ENCODE peak calls at places on chromosomes 3 and 15, in seven cellular contexts. H is A549, X is uterus, K is HCT116, B is upper lobe of left lung, F is transverse colon, Z is right lobe of liver. L is an unnamed sample.

GRCh38 chr3:192915306-192915705 is 2.4 kb downstream of the MB21D2 start:
- DNase-seq in K (no peak), H (peak; percentile 61), X (no peak), Z (no peak), F (no peak), B (no peak), L (peak; percentile 63)

GRCh38 chr15:96261575-96262034 is 68.9 kb upstream of the NR2F2 start:
- DNase-seq in K (no peak), Z (no peak), F (no peak), B (no peak), X (no peak), H (no peak), L (no peak)

GRCh38 chr3:59809016-59809415 is 759.2 kb upstream of the CFAP20DC start:
- DNase-seq in B (no peak), K (no peak), F (no peak), H (peak; percentile 5), X (no peak), Z (no peak), L (no peak)

GRCh38 chr3:51703776-51704510 is 2.9 kb upstream of the GRM2 start:
- DNase-seq in F (no peak), B (no peak), K (no peak), H (no peak), X (no peak), Z (peak; percentile 10), L (no peak)

GRCh38 chr3:70856414-70857162 is 544.1 kb upstream of the MDFIC2 start:
- DNase-seq in Z (no peak), K (no peak), B (no peak), F (no peak), X (no peak), H (peak; percentile 69), L (no peak)

GRCh38 chr15:80849308-80849707 is 70.1 kb downstream of the CEMIP start:
- DNase-seq in K (no peak), X (peak; percentile 21), Z (peak; percentile 39), H (peak; percentile 41), B (peak; percentile 88), F (no peak), L (no peak)

GRCh38 chr3:192887047-192887446 is 30.6 kb downstream of the MB21D2 start:
- DNase-seq in B (peak; percentile 71), Z (no peak), K (peak; percentile 57), F (no peak), X (no peak), H (peak; percentile 93), L (no peak)

GRCh38 chr15:38680780-38681179 is 116.2 kb upstream of the RASGRP1 start:
- DNase-seq in B (no peak), H (no peak), X (no peak), Z (no peak), F (no peak), K (no peak), L (no peak)

GRCh38 chr3:158058775-158059174 is 47.4 kb downstream of the SHOX2 start:
- DNase-seq in H (no peak), Z (no peak), K (no peak), B (no peak), F (no peak), X (no peak), L (no peak)

GRCh38 chr15:93997071-93997658 is 234.2 kb upstream of the MCTP2 start:
- DNase-seq in X (no peak), H (peak; percentile 28), F (no peak), K (peak; percentile 7), B (no peak), Z (no peak), L (no peak)

GRCh38 chr15:100988874-100989273 is 69.7 kb downstream of the LRRK1 start:
- DNase-seq in H (no peak), K (no peak), Z (no peak), X (no peak), F (no peak), B (no peak), L (no peak)

GRCh38 chr3:183503738-183504137 is 51.8 kb downstream of the KLHL6 start:
- DNase-seq in X (no peak), K (no peak), B (peak; percentile 14), Z (no peak), F (no peak), H (no peak), L (no peak)

GRCh38 chr15:89441295-89441762 is 55.1 kb downstream of the RHCG start:
- DNase-seq in Z (peak; percentile 55), H (no peak), X (no peak), F (peak; percentile 47), K (no peak), B (no peak), L (no peak)

GRCh38 chr3:39262842-39263241 is 17.0 kb downstream of the CX3CR1 start:
- DNase-seq in F (no peak), H (no peak), Z (no peak), X (no peak), B (no peak), K (no peak), L (no peak)
- H3K4me1 ChIP-seq in F (peaks cover 11% of the 10 kb centered on the region), H (peaks cover 10% of the 10 kb centered on the region), Z (no peaks in the 10 kb centered on the region), X (no peaks in the 10 kb centered on the region), B (peaks cover 16% of the 10 kb centered on the region), K (no peaks in the 10 kb centered on the region), L (no peaks in the 10 kb centered on the region)

GRCh38 chr3:44712455-44713075 is at the start of gene ZNF502:
- DNase-seq in F (peak; percentile 86), X (peak; percentile 87), B (peak; percentile 78), K (peak; percentile 66), Z (peak; percentile 76), H (peak; percentile 89), L (peak; percentile 97)
- TF ChIP-seq POLR2A in F (no peak), X (peak; percentile 32), B (no peak), K (no peak), Z (no peak), H (no peak), L (no peak)

GRCh38 chr3:129434140-129434539 is 5.6 kb downstream of the MBD4 start:
- DNase-seq in H (no peak), X (no peak), K (no peak), F (no peak), Z (no peak), B (no peak), L (no peak)

GRCh38 chr3:129429597-129429996 is 1.2 kb upstream of the EFCAB12 start:
- DNase-seq in K (no peak), H (no peak), F (no peak), X (no peak), B (no peak), Z (no peak), L (no peak)

GRCh38 chr3:129432671-129433070 is 4.2 kb upstream of the EFCAB12 start:
- DNase-seq in X (no peak), B (no peak), Z (no peak), F (no peak), H (no peak), K (no peak), L (no peak)

GRCh38 chr3:129433565-129433964 is 5.1 kb upstream of the EFCAB12 start:
- DNase-seq in B (no peak), Z (no peak), X (no peak), H (no peak), F (no peak), K (no peak), L (no peak)

GRCh38 chr3:129432036-129432435 is 3.6 kb upstream of the EFCAB12 start:
- DNase-seq in F (no peak), H (no peak), B (no peak), X (no peak), K (no peak), Z (peak; percentile 83), L (no peak)
- H3K4me1 ChIP-seq in F (peaks cover 48% of the 10 kb centered on the region), H (peaks cover 28% of the 10 kb centered on the region), B (peaks cover 27% of the 10 kb centered on the region), X (no peaks in the 10 kb centered on the region), K (no peaks in the 10 kb centered on the region), Z (peaks cover 62% of the 10 kb centered on the region), L (no peaks in the 10 kb centered on the region)

DNA sequence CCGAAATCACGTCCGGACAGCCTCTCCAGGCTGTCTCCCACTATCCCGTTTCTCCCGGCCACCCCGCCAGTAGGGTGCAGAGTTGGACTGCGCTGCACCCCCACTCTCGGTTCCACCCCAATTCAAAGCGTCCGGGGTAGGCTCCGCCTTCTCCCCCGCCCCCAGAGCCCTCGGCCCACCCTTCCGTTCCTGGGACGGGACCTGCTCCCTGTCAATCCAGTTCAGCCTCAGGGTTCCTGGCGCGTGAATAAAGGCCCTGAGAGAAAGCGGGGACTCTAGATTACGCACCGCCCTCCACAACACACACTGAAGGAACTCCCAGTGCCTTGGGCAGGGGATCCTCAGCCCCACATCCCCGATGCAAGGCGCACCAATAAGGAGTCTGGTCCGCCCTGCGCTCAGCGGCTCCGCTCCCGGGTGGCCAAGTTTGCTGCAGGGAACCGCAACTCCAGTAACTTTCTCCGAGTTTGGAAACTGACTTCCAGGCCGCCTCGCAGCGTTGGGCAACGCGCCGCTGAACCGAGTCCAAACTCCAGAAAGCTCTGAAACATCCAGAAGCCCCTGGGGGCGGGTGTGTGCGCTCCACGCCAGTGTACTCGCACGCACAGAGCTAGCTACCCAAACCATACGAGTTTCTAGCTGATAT is 1.9 kb downstream of the ADAMTS9 start:
- DNase-seq in B (peak; percentile 93), F (peak; percentile 89), K (peak; percentile 35), X (peak; percentile 96), Z (peak; percentile 94), H (peak; percentile 57), L (peak; percentile 87)
- TF ChIP-seq POLR2A in B (no peak), F (peak; percentile 78), K (no peak), X (peak; percentile 83), Z (peak; percentile 67), H (no peak), L (peak; percentile 3)

GRCh38 chr15:88258021-88258641 is 1.6 kb upstream of the NTRK3 start:
- DNase-seq in K (peak; percentile 16), X (no peak), B (peak; percentile 59), Z (no peak), H (peak; percentile 79), F (no peak), L (peak; percentile 79)

GRCh38 chr15:88257311-88257901 is 867 bp upstream of the NTRK3 start:
- DNase-seq in K (no peak), X (no peak), F (no peak), B (no peak), Z (no peak), H (no peak), L (no peak)

GRCh38 chr15:88256261-88257230 is at the start of gene NTRK3:
- DNase-seq in X (peak; percentile 46), Z (no peak), K (no peak), F (no peak), B (no peak), H (peak; percentile 49), L (peak; percentile 28)

GRCh38 chr15:88255109-88255495 is 1.4 kb downstream of the NTRK3 start:
- DNase-seq in B (no peak), X (no peak), K (no peak), H (no peak), Z (no peak), F (no peak), L (no peak)

DNA sequence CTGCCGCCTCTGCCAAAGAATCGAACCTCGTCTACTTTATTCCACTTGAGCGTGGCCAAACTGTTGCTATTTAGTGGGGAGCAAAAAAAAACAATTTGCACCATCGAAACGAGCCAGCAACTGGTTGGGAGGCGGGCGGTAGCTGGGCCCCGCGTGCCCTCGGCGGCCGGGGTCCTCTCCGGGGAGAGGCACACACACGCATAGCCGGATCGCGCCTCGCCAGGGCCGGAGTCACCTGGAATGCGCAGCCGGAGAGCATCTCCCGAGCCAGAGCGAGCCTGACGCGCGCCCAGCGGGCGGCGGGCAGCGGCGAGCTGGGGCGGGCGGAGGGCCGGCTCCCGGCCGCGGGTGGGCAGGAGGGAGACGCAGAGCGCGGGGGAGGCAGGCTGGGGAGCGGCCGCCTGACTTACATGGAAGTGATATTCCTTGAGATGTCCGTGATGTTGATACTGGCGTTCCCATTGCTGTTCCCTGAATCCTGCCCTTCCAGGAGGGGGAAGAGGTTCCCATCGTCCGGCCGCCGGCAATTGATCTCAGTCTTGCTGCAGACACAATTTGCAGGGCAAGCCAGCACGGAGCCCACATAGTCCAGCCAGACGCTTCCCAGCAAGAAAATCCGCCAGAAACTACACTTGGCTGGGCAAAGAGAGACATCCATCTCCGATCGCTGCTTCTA is 905 bp downstream of the NTRK3 start:
- DNase-seq in K (no peak), X (peak; percentile 70), Z (peak; percentile 37), H (peak; percentile 30), F (no peak), B (peak; percentile 26), L (peak; percentile 43)
- H3K4me1 ChIP-seq in K (no peaks in the 10 kb centered on the region), X (no peaks in the 10 kb centered on the region), Z (peaks cover 9% of the 10 kb centered on the region), H (peaks cover 18% of the 10 kb centered on the region), F (peaks cover 29% of the 10 kb centered on the region), B (peaks cover 20% of the 10 kb centered on the region), L (peaks cover 9% of the 10 kb centered on the region)